ENCODE peak calls at places on chromosomes 13 and 19, in ten cellular contexts. U is PC-3, O is AG04450, D is progenitor cell of endocrine pancreas, A is GM23338, Z is uterus, S is RWPE1, Q is epithelial cell of esophagus, B is tibial nerve, G is thoracic aorta. Y is an unnamed sample.

GRCh38 chr19:6108721-6109633 is 1.3 kb downstream of the RFX2 start:
- DNase-seq in S (peak; percentile 31), G (peak; percentile 53), Q (peak; percentile 53), B (peak; percentile 77), D (no peak), O (no peak), U (peak; percentile 47), Z (peak; percentile 82), A (peak; percentile 64), Y (no peak)

GRCh38 chr13:73215807-73216206 is 157.0 kb downstream of the KLF5 start:
- DNase-seq in U (no peak), G (no peak), Q (no peak), D (no peak), B (no peak), S (no peak), A (no peak), O (no peak), Z (no peak), Y (no peak)

GRCh38 chr13:23651887-23652286 is 81.7 kb downstream of the TNFRSF19 start:
- DNase-seq in S (no peak), D (no peak), G (no peak), A (no peak), U (no peak), Z (no peak), Q (no peak), O (no peak), B (no peak), Y (no peak)

GRCh38 chr13:113782472-113782871 is 23.4 kb downstream of the TMEM255B start:
- DNase-seq in Z (no peak), G (no peak), U (no peak), S (no peak), A (no peak), O (no peak), Q (no peak), B (no peak), D (no peak), Y (no peak)

GRCh38 chr19:42024622-42025111 is 30.6 kb upstream of the ATP1A3 start:
- DNase-seq in D (no peak), Q (no peak), Z (no peak), A (no peak), U (no peak), O (peak; percentile 24), G (no peak), B (no peak), S (no peak), Y (no peak)

GRCh38 chr19:15296353-15296752 is 36.0 kb downstream of the BRD4 start:
- DNase-seq in U (no peak), B (no peak), G (no peak), Q (no peak), S (no peak), D (no peak), O (no peak), A (no peak), Z (no peak), Y (no peak)

GRCh38 chr13:111666377-111666776 is 345.9 kb downstream of the TEX29 start:
- DNase-seq in O (no peak), D (no peak), Z (no peak), A (no peak), S (no peak), B (no peak), Q (no peak), G (no peak), U (no peak), Y (no peak)

GRCh38 chr19:10871711-10872550 is 578 bp downstream of the CARM1 start:
- DNase-seq in O (no peak), Z (peak; percentile 62), U (peak; percentile 19), B (no peak), A (peak; percentile 58), Q (peak; percentile 24), S (no peak), D (peak; percentile 39), G (no peak), Y (peak; percentile 33)

DNA sequence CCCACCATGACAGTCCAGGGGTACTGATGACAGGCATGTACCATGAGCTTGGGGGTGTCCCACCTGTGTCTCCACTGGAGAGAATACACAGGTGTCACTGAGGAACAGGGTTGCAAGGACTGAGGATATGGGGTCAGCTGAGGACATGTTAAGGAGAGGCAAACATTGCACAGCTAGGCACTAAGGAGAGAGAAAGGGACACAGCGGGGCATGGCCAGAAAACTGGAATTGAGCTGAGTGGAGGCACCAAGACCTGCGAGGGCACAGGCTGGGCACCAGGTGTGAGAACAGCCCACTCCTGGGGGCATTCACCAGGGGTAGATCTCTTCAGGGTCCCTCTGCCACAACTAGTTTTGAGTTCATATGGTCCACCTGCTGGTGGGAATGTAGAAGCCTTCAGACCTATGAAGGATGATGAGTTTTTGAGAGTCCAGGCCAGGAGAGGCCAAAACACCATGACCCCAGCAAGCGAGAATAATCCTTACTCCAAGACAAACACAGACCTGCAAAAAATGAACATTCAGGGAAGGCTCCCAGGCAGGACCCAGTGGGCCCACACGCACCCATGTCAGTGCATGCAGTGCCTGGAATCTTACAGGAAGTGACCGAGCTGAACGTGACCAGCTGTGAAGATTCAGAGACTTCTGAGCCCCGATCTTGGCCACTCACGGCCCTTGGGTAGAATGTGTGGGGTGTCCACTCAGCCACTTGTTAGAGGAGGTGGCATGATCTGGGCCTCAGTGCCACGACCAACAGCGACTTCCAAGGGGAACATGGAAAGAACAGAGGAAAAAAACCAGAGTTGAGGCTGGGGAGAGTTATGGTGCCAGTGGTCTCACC is 1.4 kb upstream of the ZNF584 start:
- DNase-seq in S (no peak), B (no peak), O (no peak), G (no peak), A (peak; percentile 52), Z (no peak), U (no peak), D (no peak), Q (no peak), Y (no peak)
- TF ChIP-seq CTCF in S (peak; percentile 18), B (no peak), O (peak; percentile 48), G (no peak), A (peak; percentile 44), Z (no peak), U (peak; percentile 71), D (peak; percentile 53), Q (peak; percentile 51), Y (peak; percentile 51)

GRCh38 chr19:2623743-2624142 is 78.8 kb downstream of the GNG7 start:
- DNase-seq in S (no peak), U (no peak), D (no peak), B (no peak), G (no peak), Q (no peak), O (no peak), A (no peak), Z (no peak), Y (no peak)

GRCh38 chr19:2627319-2627829 is 75.1 kb downstream of the GNG7 start:
- DNase-seq in U (peak; percentile 96), B (peak; percentile 79), D (no peak), S (peak; percentile 95), A (no peak), Z (peak; percentile 53), Q (peak; percentile 100), O (peak; percentile 90), G (peak; percentile 93), Y (no peak)

GRCh38 chr19:2627855-2628254 is 74.6 kb downstream of the GNG7 start:
- DNase-seq in Z (no peak), D (no peak), G (no peak), Q (peak; percentile 52), A (no peak), B (no peak), U (peak; percentile 60), O (no peak), S (no peak), Y (no peak)

GRCh38 chr19:2625434-2625833 is 77.1 kb downstream of the GNG7 start:
- DNase-seq in O (no peak), D (no peak), Q (no peak), B (peak; percentile 50), G (no peak), Z (no peak), U (no peak), A (no peak), S (no peak), Y (no peak)

GRCh38 chr19:2624537-2625091 is 77.9 kb downstream of the GNG7 start:
- DNase-seq in D (no peak), G (no peak), A (peak; percentile 67), S (no peak), B (no peak), U (no peak), O (no peak), Q (no peak), Z (no peak), Y (no peak)
- TF ChIP-seq CTCF in D (peak; percentile 26), G (no peak), A (no peak), S (no peak), B (no peak), U (no peak), O (no peak), Q (no peak), Z (no peak), Y (no peak)

GRCh38 chr13:109669956-109670355 is 116.4 kb downstream of the IRS2 start:
- DNase-seq in G (no peak), O (no peak), Q (no peak), B (no peak), S (no peak), A (no peak), Z (no peak), U (no peak), D (no peak), Y (no peak)

GRCh38 chr13:109668433-109669233 is 117.8 kb downstream of the IRS2 start:
- DNase-seq in D (no peak), U (no peak), B (no peak), S (no peak), Z (no peak), O (no peak), G (no peak), Q (no peak), A (no peak), Y (no peak)

GRCh38 chr13:109670776-109671175 is 115.6 kb downstream of the IRS2 start:
- DNase-seq in O (no peak), Z (no peak), G (no peak), S (no peak), D (no peak), A (no peak), Q (no peak), B (no peak), U (no peak), Y (no peak)

GRCh38 chr13:109667754-109668360 is 118.5 kb downstream of the IRS2 start:
- DNase-seq in S (no peak), B (no peak), O (no peak), Q (peak; percentile 34), G (no peak), A (no peak), Z (no peak), D (no peak), U (no peak), Y (no peak)

DNA sequence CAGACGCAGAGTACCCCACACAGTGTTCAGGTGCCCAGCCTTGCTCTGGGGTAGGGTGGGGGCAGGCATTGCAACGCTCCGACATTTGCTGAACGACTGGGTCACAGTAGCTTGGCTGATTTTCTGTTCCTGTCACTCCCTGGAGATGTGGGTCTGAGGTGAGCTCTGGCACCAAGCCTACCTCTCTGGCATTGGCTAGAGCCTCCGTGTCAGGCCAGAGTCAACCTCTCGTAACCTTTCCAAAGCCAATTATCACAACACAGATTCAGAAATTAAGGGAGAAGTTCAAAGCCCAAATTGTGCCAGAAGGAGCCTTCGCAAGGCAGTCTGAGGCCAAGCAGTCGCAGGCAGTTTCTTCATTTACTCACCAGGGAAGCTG is 117.2 kb downstream of the IRS2 start:
- DNase-seq in S (no peak), Q (no peak), A (no peak), D (no peak), G (no peak), Z (no peak), U (no peak), B (no peak), O (no peak), Y (no peak)
- TF ChIP-seq CTCF in S (no peak), Q (no peak), A (no peak), D (no peak), G (no peak), Z (no peak), U (no peak), B (no peak), O (no peak), Y (no peak)

GRCh38 chr19:27776020-27776419 is 1436.9 kb downstream of the UQCRFS1 start:
- DNase-seq in S (no peak), O (no peak), A (peak; percentile 69), Z (no peak), U (peak; percentile 25), Q (peak; percentile 37), G (no peak), D (no peak), B (no peak), Y (no peak)
- TF ChIP-seq CTCF in S (no peak), O (peak; percentile 39), A (peak; percentile 29), Z (no peak), U (no peak), Q (peak; percentile 45), G (no peak), D (no peak), B (no peak), Y (no peak)